ENCODE peak calls at places on chromosome 17, in six cellular contexts. One of them, this sample, is unnamed.

GRCh38 chr17:42312285-42313130 is 24.2 kb downstream of the STAT5A start:
- DNase-seq in progenitor cell of endocrine pancreas: peak; percentile 78
- DNase-seq in cardiac muscle cell: peak; percentile 92
- DNase-seq in neural crest cell: peak; percentile 75
- DNase-seq in Calu3: no peak
- DNase-seq in neural progenitor cell: peak; percentile 95
- DNase-seq in this sample: peak; percentile 87

GRCh38 chr17:251531-251930 is 70.1 kb upstream of the DOC2B start:
- DNase-seq in progenitor cell of endocrine pancreas: no peak
- DNase-seq in cardiac muscle cell: no peak
- DNase-seq in neural crest cell: no peak
- DNase-seq in Calu3: no peak
- DNase-seq in neural progenitor cell: no peak
- DNase-seq in this sample: no peak

GRCh38 chr17:7750321-7750821 is 32.8 kb downstream of the DNAH2 start:
- DNase-seq in progenitor cell of endocrine pancreas: no peak
- DNase-seq in cardiac muscle cell: no peak
- DNase-seq in neural crest cell: no peak
- DNase-seq in Calu3: no peak
- DNase-seq in neural progenitor cell: no peak
- DNase-seq in this sample: no peak

GRCh38 chr17:12964162-12964561 is 53.7 kb downstream of the ELAC2 start:
- DNase-seq in progenitor cell of endocrine pancreas: no peak
- DNase-seq in cardiac muscle cell: no peak
- DNase-seq in neural crest cell: no peak
- DNase-seq in Calu3: no peak
- DNase-seq in neural progenitor cell: no peak
- DNase-seq in this sample: no peak

GRCh38 chr17:27268394-27269085 is 25.4 kb upstream of the WSB1 start:
- DNase-seq in progenitor cell of endocrine pancreas: no peak
- DNase-seq in cardiac muscle cell: no peak
- DNase-seq in neural crest cell: no peak
- DNase-seq in Calu3: no peak
- DNase-seq in neural progenitor cell: no peak
- DNase-seq in this sample: no peak

GRCh38 chr17:37770631-37771518 is 26.0 kb upstream of the HNF1B start:
- DNase-seq in progenitor cell of endocrine pancreas: peak; percentile 43
- DNase-seq in cardiac muscle cell: peak; percentile 71
- DNase-seq in neural crest cell: peak; percentile 61
- DNase-seq in Calu3: peak; percentile 98
- DNase-seq in neural progenitor cell: peak; percentile 73
- DNase-seq in this sample: peak; percentile 75

GRCh38 chr17:18191071-18191667 is 7.5 kb downstream of the ALKBH5 start:
- DNase-seq in progenitor cell of endocrine pancreas: no peak
- DNase-seq in cardiac muscle cell: no peak
- DNase-seq in neural crest cell: no peak
- DNase-seq in Calu3: no peak
- DNase-seq in neural progenitor cell: no peak
- DNase-seq in this sample: no peak

GRCh38 chr17:9360610-9361571 is 214.7 kb downstream of the STX8 start:
- DNase-seq in progenitor cell of endocrine pancreas: no peak
- DNase-seq in cardiac muscle cell: peak; percentile 82
- DNase-seq in neural crest cell: no peak
- DNase-seq in Calu3: peak; percentile 33
- DNase-seq in neural progenitor cell: no peak
- DNase-seq in this sample: peak; percentile 47

GRCh38 chr17:58236394-58236793 is 2.0 kb upstream of the LPO start:
- DNase-seq in progenitor cell of endocrine pancreas: no peak
- DNase-seq in cardiac muscle cell: no peak
- DNase-seq in neural crest cell: no peak
- DNase-seq in Calu3: no peak
- DNase-seq in neural progenitor cell: no peak
- DNase-seq in this sample: no peak

GRCh38 chr17:8163978-8164814 is 1.4 kb upstream of the VAMP2 start:
- DNase-seq in progenitor cell of endocrine pancreas: no peak
- DNase-seq in cardiac muscle cell: peak; percentile 34
- DNase-seq in neural crest cell: no peak
- DNase-seq in Calu3: no peak
- DNase-seq in neural progenitor cell: no peak
- DNase-seq in this sample: peak; percentile 54

GRCh38 chr17:72561680-72562079 is 440.9 kb downstream of the SOX9 start:
- DNase-seq in progenitor cell of endocrine pancreas: no peak
- DNase-seq in cardiac muscle cell: no peak
- DNase-seq in neural crest cell: no peak
- DNase-seq in Calu3: no peak
- DNase-seq in neural progenitor cell: no peak
- DNase-seq in this sample: no peak

GRCh38 chr17:72558971-72559476 is 438.2 kb downstream of the SOX9 start:
- DNase-seq in progenitor cell of endocrine pancreas: no peak
- DNase-seq in cardiac muscle cell: no peak
- DNase-seq in neural crest cell: no peak
- DNase-seq in Calu3: no peak
- DNase-seq in neural progenitor cell: no peak
- DNase-seq in this sample: no peak

GRCh38 chr17:72560303-72561247 is 439.8 kb downstream of the SOX9 start:
- DNase-seq in progenitor cell of endocrine pancreas: peak; percentile 56
- DNase-seq in cardiac muscle cell: peak; percentile 66
- DNase-seq in neural crest cell: peak; percentile 61
- DNase-seq in Calu3: peak; percentile 49
- DNase-seq in neural progenitor cell: peak; percentile 80
- DNase-seq in this sample: peak; percentile 62

GRCh38 chr17:72562628-72563188 is 441.9 kb downstream of the SOX9 start:
- DNase-seq in progenitor cell of endocrine pancreas: no peak
- DNase-seq in cardiac muscle cell: no peak
- DNase-seq in neural crest cell: no peak
- DNase-seq in Calu3: no peak
- DNase-seq in neural progenitor cell: no peak
- DNase-seq in this sample: no peak

GRCh38 chr17:72561266-72561665 is 440.4 kb downstream of the SOX9 start:
- DNase-seq in progenitor cell of endocrine pancreas: no peak
- DNase-seq in cardiac muscle cell: no peak
- DNase-seq in neural crest cell: no peak
- DNase-seq in Calu3: no peak
- DNase-seq in neural progenitor cell: no peak
- DNase-seq in this sample: no peak
- TF ChIP-seq CTCF in progenitor cell of endocrine pancreas: no peak
- TF ChIP-seq CTCF in cardiac muscle cell: no peak
- TF ChIP-seq CTCF in neural crest cell: peak; percentile 2
- TF ChIP-seq CTCF in Calu3: no peak
- TF ChIP-seq CTCF in neural progenitor cell: no peak
- TF ChIP-seq CTCF in this sample: no peak

DNA sequence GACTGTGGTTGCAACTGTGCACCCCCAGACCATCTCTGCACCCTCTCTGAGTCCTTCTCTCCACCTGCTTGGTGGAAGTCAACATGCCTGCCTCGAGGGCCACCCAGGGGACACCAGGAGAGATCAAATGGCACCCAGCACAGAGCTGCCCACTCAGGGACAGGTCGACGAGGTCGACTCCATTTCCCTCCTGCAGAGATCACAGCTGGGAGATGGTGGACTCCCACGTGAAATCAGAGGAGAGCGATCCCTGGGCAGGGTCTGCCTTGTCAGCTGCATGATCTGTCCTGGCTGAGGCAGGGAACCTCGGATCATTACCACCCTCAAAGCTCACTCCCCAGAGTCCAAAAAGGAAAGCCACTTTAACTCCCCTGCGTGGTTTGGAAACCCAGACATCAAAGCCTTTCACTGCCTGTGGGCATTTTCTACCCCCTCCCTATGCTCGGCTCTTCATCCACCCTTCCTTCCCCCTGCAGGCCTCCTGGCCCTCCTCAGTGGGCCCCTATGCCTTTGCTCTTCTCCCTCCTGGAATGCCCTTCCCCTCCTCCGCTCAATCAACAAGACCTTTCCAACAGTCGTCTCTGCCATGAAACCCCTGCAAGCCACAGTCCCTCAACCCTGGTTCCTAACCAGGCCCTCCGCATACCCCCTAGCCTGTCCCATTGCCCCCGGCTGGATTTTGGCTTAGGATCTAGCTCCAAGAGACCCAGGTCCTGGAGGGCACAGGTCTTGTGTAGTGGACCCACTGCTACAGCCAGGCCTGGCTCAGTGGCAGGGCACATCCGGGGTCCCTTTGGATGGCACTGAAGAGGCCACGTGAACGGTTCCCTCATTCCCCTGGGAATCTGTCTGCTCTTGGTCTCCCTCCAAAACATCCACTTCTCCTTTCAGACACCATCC is 103.8 kb upstream of the RPL38 start:
- DNase-seq in progenitor cell of endocrine pancreas: no peak
- DNase-seq in cardiac muscle cell: no peak
- DNase-seq in neural crest cell: no peak
- DNase-seq in Calu3: no peak
- DNase-seq in neural progenitor cell: no peak
- DNase-seq in this sample: peak; percentile 20
- TF ChIP-seq CTCF in progenitor cell of endocrine pancreas: no peak
- TF ChIP-seq CTCF in cardiac muscle cell: no peak
- TF ChIP-seq CTCF in neural crest cell: no peak
- TF ChIP-seq CTCF in Calu3: no peak
- TF ChIP-seq CTCF in neural progenitor cell: no peak
- TF ChIP-seq CTCF in this sample: no peak

GRCh38 chr17:43912635-43913304 is 5.4 kb upstream of the MPP2 start:
- DNase-seq in progenitor cell of endocrine pancreas: no peak
- DNase-seq in cardiac muscle cell: no peak
- DNase-seq in neural crest cell: no peak
- DNase-seq in Calu3: no peak
- DNase-seq in neural progenitor cell: no peak
- DNase-seq in this sample: no peak
- TF ChIP-seq CTCF in progenitor cell of endocrine pancreas: no peak
- TF ChIP-seq CTCF in cardiac muscle cell: no peak
- TF ChIP-seq CTCF in neural crest cell: no peak
- TF ChIP-seq CTCF in Calu3: no peak
- TF ChIP-seq CTCF in neural progenitor cell: no peak
- TF ChIP-seq CTCF in this sample: no peak

GRCh38 chr17:29248845-29249244 is 2.2 kb downstream of the CRYBA1 start:
- DNase-seq in progenitor cell of endocrine pancreas: no peak
- DNase-seq in cardiac muscle cell: no peak
- DNase-seq in neural crest cell: no peak
- DNase-seq in Calu3: no peak
- DNase-seq in neural progenitor cell: no peak
- DNase-seq in this sample: no peak

GRCh38 chr17:29245401-29245800 is 1.3 kb upstream of the CRYBA1 start:
- DNase-seq in progenitor cell of endocrine pancreas: no peak
- DNase-seq in cardiac muscle cell: no peak
- DNase-seq in neural crest cell: no peak
- DNase-seq in Calu3: no peak
- DNase-seq in neural progenitor cell: no peak
- DNase-seq in this sample: no peak

GRCh38 chr17:29243792-29244191 is 2.9 kb upstream of the CRYBA1 start:
- DNase-seq in progenitor cell of endocrine pancreas: no peak
- DNase-seq in cardiac muscle cell: no peak
- DNase-seq in neural crest cell: no peak
- DNase-seq in Calu3: peak; percentile 14
- DNase-seq in neural progenitor cell: peak; percentile 46
- DNase-seq in this sample: no peak

GRCh38 chr17:29247219-29247618 is 560 bp downstream of the CRYBA1 start:
- DNase-seq in progenitor cell of endocrine pancreas: no peak
- DNase-seq in cardiac muscle cell: no peak
- DNase-seq in neural crest cell: no peak
- DNase-seq in Calu3: no peak
- DNase-seq in neural progenitor cell: no peak
- DNase-seq in this sample: no peak

GRCh38 chr17:29246638-29247037 is at the start of gene CRYBA1:
- DNase-seq in progenitor cell of endocrine pancreas: no peak
- DNase-seq in cardiac muscle cell: no peak
- DNase-seq in neural crest cell: peak; percentile 43
- DNase-seq in Calu3: no peak
- DNase-seq in neural progenitor cell: peak; percentile 83
- DNase-seq in this sample: no peak
- TF ChIP-seq CTCF in progenitor cell of endocrine pancreas: no peak
- TF ChIP-seq CTCF in cardiac muscle cell: no peak
- TF ChIP-seq CTCF in neural crest cell: no peak
- TF ChIP-seq CTCF in Calu3: no peak
- TF ChIP-seq CTCF in neural progenitor cell: no peak
- TF ChIP-seq CTCF in this sample: no peak

DNA sequence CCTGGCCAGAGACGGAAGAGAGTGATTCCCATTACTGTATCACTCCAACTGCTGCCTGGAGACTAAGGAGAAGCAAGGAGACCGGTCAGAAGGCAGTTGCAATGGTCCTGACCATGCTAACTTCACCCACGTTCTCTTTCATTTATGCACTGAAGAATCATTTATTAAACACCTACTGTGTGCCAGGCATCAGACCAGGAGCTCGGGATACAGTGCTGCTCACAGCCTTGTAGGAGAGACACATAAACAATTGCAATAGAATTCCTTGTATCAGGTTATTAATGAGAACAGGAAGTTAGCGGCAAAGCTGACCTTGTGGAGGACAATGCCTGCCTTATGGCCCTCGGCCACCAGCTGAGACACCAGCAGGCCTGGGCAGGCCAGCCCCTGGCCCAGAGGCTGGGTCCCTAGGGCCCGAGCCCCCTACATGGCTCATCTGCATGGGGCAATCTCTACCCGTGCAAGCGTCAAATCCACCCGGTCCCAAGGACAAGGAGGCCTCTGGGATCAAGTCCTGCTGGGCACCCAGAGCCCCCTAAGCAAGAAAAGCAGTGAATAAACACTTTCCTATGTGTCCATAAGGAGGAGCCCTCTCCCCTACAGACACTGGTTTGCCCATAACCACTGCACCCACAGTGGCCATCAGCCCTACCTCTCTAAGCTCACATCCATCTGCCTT is 8.6 kb upstream of the ENPP7 start:
- DNase-seq in progenitor cell of endocrine pancreas: no peak
- DNase-seq in cardiac muscle cell: peak; percentile 51
- DNase-seq in neural crest cell: no peak
- DNase-seq in Calu3: peak; percentile 49
- DNase-seq in neural progenitor cell: peak; percentile 67
- DNase-seq in this sample: no peak
- TF ChIP-seq CTCF in progenitor cell of endocrine pancreas: peak; percentile 60
- TF ChIP-seq CTCF in cardiac muscle cell: peak; percentile 9
- TF ChIP-seq CTCF in neural crest cell: peak; percentile 58
- TF ChIP-seq CTCF in Calu3: peak; percentile 20
- TF ChIP-seq CTCF in neural progenitor cell: peak; percentile 57
- TF ChIP-seq CTCF in this sample: peak; percentile 48

GRCh38 chr17:35119370-35120185 is at the start of gene RAD51D:
- DNase-seq in progenitor cell of endocrine pancreas: peak; percentile 75
- DNase-seq in cardiac muscle cell: peak; percentile 89
- DNase-seq in neural crest cell: peak; percentile 78
- DNase-seq in Calu3: peak; percentile 83
- DNase-seq in neural progenitor cell: peak; percentile 91
- DNase-seq in this sample: peak; percentile 86

GRCh38 chr17:35117984-35118383 is 1.7 kb downstream of the RAD51D start:
- DNase-seq in progenitor cell of endocrine pancreas: no peak
- DNase-seq in cardiac muscle cell: no peak
- DNase-seq in neural crest cell: no peak
- DNase-seq in Calu3: no peak
- DNase-seq in neural progenitor cell: no peak
- DNase-seq in this sample: no peak

GRCh38 chr17:35121315-35121714 is at the start of gene FNDC8:
- DNase-seq in progenitor cell of endocrine pancreas: no peak
- DNase-seq in cardiac muscle cell: no peak
- DNase-seq in neural crest cell: no peak
- DNase-seq in Calu3: no peak
- DNase-seq in neural progenitor cell: no peak
- DNase-seq in this sample: no peak

DNA sequence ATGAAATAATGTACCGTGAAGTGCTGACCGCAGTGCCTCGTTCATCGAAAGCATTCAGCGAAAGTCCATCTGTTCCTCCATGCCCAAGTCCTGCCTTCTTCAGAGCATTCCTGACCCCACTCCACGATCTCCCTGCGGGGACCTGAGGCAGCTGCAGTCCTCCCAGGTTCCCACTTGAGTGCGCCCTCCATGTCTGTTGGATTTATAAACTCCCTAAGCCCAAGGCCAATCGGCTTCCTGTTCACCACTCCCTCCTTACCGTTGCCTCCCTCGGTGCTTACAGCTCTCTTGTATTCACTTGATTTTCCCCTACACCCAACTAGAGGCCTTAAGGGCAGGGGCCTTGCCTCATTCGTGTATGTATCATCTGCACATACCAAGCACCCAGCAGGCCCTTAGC is 2.8 kb downstream of the RAD51D start:
- DNase-seq in progenitor cell of endocrine pancreas: no peak
- DNase-seq in cardiac muscle cell: no peak
- DNase-seq in neural crest cell: no peak
- DNase-seq in Calu3: no peak
- DNase-seq in neural progenitor cell: peak; percentile 11
- DNase-seq in this sample: no peak
- TF ChIP-seq CTCF in progenitor cell of endocrine pancreas: no peak
- TF ChIP-seq CTCF in cardiac muscle cell: no peak
- TF ChIP-seq CTCF in neural crest cell: no peak
- TF ChIP-seq CTCF in Calu3: no peak
- TF ChIP-seq CTCF in neural progenitor cell: no peak
- TF ChIP-seq CTCF in this sample: no peak